ENCODE peak calls at places on chromosome 4, in nine cellular contexts. E is NCI-H748 treated with DMSO at 0.1 percent for 48 hours; R is CD8-positive, alpha-beta memory T cell; J is SK-N-SH; I is T-helper 1 cell; L is A549; G is retinal pigment epithelial cell; Y is NCI-H187; M is activated T-cell treated with anti-CD3 and anti-CD28 coated beads for 1 hour. B is an unnamed sample.

GRCh38 chr4:189048119-189048518 is 892.6 kb upstream of the FRG1 start:
- DNase-seq in J (no peak), G (no peak), M (no peak), L (no peak), I (no peak), Y (no peak), E (no peak), R (no peak), B (no peak)

GRCh38 chr4:40577588-40578253 is 51.9 kb downstream of the RBM47 start:
- DNase-seq in G (no peak), M (no peak), Y (no peak), J (no peak), L (no peak), R (no peak), E (no peak), I (no peak), B (no peak)

GRCh38 chr4:24262616-24263015 is 321.7 kb downstream of the DHX15 start:
- DNase-seq in J (no peak), E (no peak), M (no peak), I (no peak), L (no peak), R (no peak), G (no peak), Y (no peak), B (no peak)

GRCh38 chr4:88533937-88534750 is 10.6 kb upstream of the PYURF start:
- DNase-seq in Y (no peak), M (no peak), J (no peak), E (no peak), R (no peak), G (no peak), I (no peak), L (no peak), B (no peak)

GRCh38 chr4:7034262-7035081 is 8.7 kb upstream of the TADA2B start:
- DNase-seq in G (no peak), L (peak), J (no peak), Y (no peak), R (no peak), M (no peak), I (no peak), E (no peak), B (no peak)

GRCh38 chr4:24477919-24478318 is 106.4 kb downstream of the DHX15 start:
- DNase-seq in R (no peak), M (no peak), I (no peak), L (no peak), G (peak), J (peak), E (no peak), Y (no peak), B (no peak)

GRCh38 chr4:28879178-28879577 is 1841.0 kb upstream of the PCDH7 start:
- DNase-seq in J (no peak), Y (no peak), G (no peak), R (no peak), I (no peak), L (no peak), E (no peak), M (no peak), B (no peak)

GRCh38 chr4:101885574-101885973 is 95.0 kb downstream of the BANK1 start:
- DNase-seq in G (no peak), R (no peak), Y (no peak), J (no peak), I (no peak), E (peak), L (no peak), M (no peak), B (no peak)

GRCh38 chr4:170529760-170530440 is 440.1 kb upstream of the AADAT start:
- DNase-seq in J (no peak), G (no peak), I (no peak), R (no peak), L (no peak), E (no peak), M (no peak), Y (no peak), B (no peak)

GRCh38 chr4:169618286-169618685 is 2.1 kb upstream of the CLCN3 start:
- DNase-seq in R (no peak), L (no peak), G (no peak), Y (no peak), J (no peak), E (no peak), I (no peak), M (no peak), B (no peak)

GRCh38 chr4:172207258-172207657 is 394.1 kb downstream of the GALNTL6 start:
- DNase-seq in E (no peak), I (no peak), M (no peak), R (no peak), G (no peak), L (no peak), Y (no peak), J (no peak), B (no peak)